ENCODE peak calls at places on chromosome 4, in five cellular contexts. K, N, U, O and C are unnamed samples.

GRCh38 chr4:152784490-152785195 is 4.9 kb downstream of the ARFIP1 start:
- DNase-seq in N (no peak), O (no peak), U (peak; percentile 53), K (no peak), C (peak; percentile 19)

GRCh38 chr4:41880022-41880837 is 55.0 kb upstream of the TMEM33 start:
- DNase-seq in O (no peak), U (no peak), K (no peak), N (no peak), C (peak; percentile 4)

GRCh38 chr4:46329118-46329976 is 60.6 kb downstream of the GABRA2 start:
- DNase-seq in N (peak; percentile 43), O (no peak), K (peak; percentile 55), U (peak; percentile 8), C (peak; percentile 29)

GRCh38 chr4:99723555-99724450 is 66.2 kb upstream of the C4orf54 start:
- DNase-seq in U (peak; percentile 68), O (peak; percentile 88), K (peak; percentile 68), N (peak; percentile 90), C (peak; percentile 92)

GRCh38 chr4:8365951-8366350 is 74.6 kb downstream of the ACOX3 start:
- DNase-seq in U (no peak), N (no peak), O (no peak), K (no peak), C (no peak)

GRCh38 chr4:94877973-94878372 is 120.2 kb downstream of the BMPR1B start:
- DNase-seq in U (no peak), N (no peak), K (no peak), O (no peak), C (no peak)

GRCh38 chr4:83248486-83248885 is 36.1 kb downstream of the COQ2 start:
- DNase-seq in O (no peak), N (no peak), K (no peak), U (no peak), C (no peak)

GRCh38 chr4:186602978-186603377 is 47.6 kb upstream of the MTNR1A start:
- DNase-seq in O (no peak), U (no peak), K (no peak), N (no peak), C (no peak)

GRCh38 chr4:149280886-149281285 is 534.8 kb downstream of the IQCM start:
- DNase-seq in K (no peak), U (no peak), N (no peak), O (no peak), C (no peak)

GRCh38 chr4:82833696-82834313 is 35.2 kb upstream of the SCD5 start:
- DNase-seq in U (peak; percentile 33), N (no peak), O (no peak), K (no peak), C (no peak)

GRCh38 chr4:128162434-128162833 is 101.3 kb downstream of the LARP1B start:
- DNase-seq in K (no peak), N (no peak), O (no peak), U (no peak), C (no peak)

GRCh38 chr4:190020790-190021717 is 6.0 kb downstream of the FRG2 start:
- DNase-seq in O (peak; percentile 62), N (peak; percentile 80), U (peak; percentile 79), K (peak; percentile 63), C (no peak)

GRCh38 chr4:151029537-151029936 is 14.5 kb upstream of the LRBA start:
- DNase-seq in U (no peak), K (no peak), O (no peak), N (no peak), C (no peak)

GRCh38 chr4:151195801-151196200 is 81.2 kb upstream of the PRSS48 start:
- DNase-seq in K (no peak), O (no peak), N (no peak), U (peak; percentile 10), C (no peak)

GRCh38 chr4:80207172-80207583 is 9.9 kb downstream of the PRDM8 start:
- DNase-seq in N (no peak), K (no peak), O (no peak), U (no peak), C (no peak)

GRCh38 chr4:92231511-92231910 is 72.3 kb upstream of the GRID2 start:
- DNase-seq in N (no peak), O (no peak), U (no peak), K (no peak), C (no peak)

GRCh38 chr4:36064147-36064546 is 180.2 kb downstream of the ARAP2 start:
- DNase-seq in U (no peak), N (no peak), K (no peak), O (no peak), C (no peak)

GRCh38 chr4:103719320-103720204 is at the start of gene TACR3:
- DNase-seq in K (peak; percentile 14), O (peak; percentile 56), U (no peak), N (peak; percentile 5), C (no peak)

GRCh38 chr4:88718098-88718497 is 20.5 kb upstream of the NAP1L5 start:
- DNase-seq in O (no peak), U (no peak), K (no peak), N (no peak), C (no peak)

GRCh38 chr4:182062936-182063335 is 180.3 kb upstream of the TENM3 start:
- DNase-seq in N (no peak), O (no peak), K (no peak), U (no peak), C (no peak)

GRCh38 chr4:1503583-1504471 is 97.6 kb upstream of the NKX1-1 start:
- DNase-seq in N (peak; percentile 2), U (peak; percentile 19), O (peak; percentile 58), K (peak; percentile 54), C (no peak)

GRCh38 chr4:55398461-55398860 is 2.7 kb downstream of the TMEM165 start:
- DNase-seq in K (no peak), U (no peak), N (no peak), O (no peak), C (peak; percentile 73)

GRCh38 chr4:173328236-173328901 is 5.8 kb downstream of the HMGB2 start:
- DNase-seq in U (no peak), N (no peak), O (no peak), K (no peak), C (no peak)
- TF ChIP-seq POLR2A in U (no peak), N (no peak), O (no peak), K (no peak), C (peak; percentile 40)

DNA sequence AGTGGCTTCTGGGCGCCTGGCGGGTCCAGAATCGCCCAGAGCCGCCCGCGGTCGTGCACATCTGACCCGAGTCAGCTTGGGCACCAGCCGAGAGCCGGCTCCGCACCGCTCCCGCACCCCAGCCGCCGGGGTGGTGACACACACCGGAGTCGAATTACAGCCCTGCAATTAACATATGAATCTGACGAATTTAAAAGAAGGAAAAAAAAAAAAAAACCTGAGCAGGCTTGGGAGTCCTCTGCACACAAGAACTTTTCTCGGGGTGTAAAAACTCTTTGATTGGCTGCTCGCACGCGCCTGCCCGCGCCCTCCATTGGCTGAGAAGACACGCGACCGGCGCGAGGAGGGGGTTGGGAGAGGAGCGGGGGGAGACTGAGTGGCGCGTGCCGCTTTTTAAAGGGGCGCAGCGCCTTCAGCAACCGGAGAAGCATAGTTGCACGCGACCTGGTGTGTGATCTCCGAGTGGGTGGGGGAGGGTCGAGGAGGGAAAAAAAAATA is at the start of gene ATOH1:
- DNase-seq in O (no peak), K (peak; percentile 50), N (peak; percentile 46), U (peak; percentile 7), C (peak; percentile 2)
- TF ChIP-seq POLR2A in O (no peak), K (no peak), N (no peak), U (no peak), C (no peak)

GRCh38 chr4:183504930-183505555 is at the start of gene ING2:
- DNase-seq in U (peak; percentile 51), K (peak; percentile 84), O (no peak), N (no peak), C (peak; percentile 90)
- TF ChIP-seq POLR2A in U (no peak), K (no peak), O (no peak), N (peak; percentile 1), C (peak; percentile 8)

DNA sequence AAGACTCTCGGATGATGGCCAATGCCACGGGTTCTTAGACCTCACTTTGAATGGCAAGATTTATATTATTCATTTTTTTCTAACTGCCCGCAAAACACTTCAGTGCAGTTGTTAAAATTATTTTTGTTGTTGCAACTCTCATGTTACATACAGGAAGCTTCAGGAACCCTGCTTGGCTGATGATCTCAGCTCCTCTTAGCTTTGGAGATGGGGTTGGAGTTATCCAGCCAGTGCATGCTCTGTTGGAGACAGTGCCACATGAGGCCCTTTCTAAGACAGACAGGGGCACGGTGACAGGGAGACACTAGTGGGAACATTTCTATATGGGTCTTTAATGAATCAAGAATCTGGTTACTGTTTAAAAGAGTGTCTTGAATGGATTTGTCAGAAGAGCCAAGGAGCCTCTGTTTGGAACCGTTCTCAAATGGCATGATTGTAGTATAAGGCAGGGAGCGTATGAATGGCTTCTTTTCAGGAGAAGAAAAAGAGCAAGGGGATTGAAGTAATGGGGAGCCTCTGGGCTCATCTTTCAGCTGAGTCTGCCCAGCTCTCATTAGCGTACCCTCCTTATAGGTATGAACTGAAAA is 61.9 kb upstream of the ENPP6 start:
- DNase-seq in N (no peak), U (no peak), O (no peak), K (no peak), C (no peak)
- TF ChIP-seq POLR2A in N (no peak), U (no peak), O (no peak), K (no peak), C (no peak)

GRCh38 chr4:75718529-75718928 is 5.8 kb upstream of the USO1 start:
- DNase-seq in O (no peak), N (no peak), U (no peak), K (no peak), C (no peak)
- TF ChIP-seq POLR2A in O (no peak), N (no peak), U (no peak), K (no peak), C (no peak)

DNA sequence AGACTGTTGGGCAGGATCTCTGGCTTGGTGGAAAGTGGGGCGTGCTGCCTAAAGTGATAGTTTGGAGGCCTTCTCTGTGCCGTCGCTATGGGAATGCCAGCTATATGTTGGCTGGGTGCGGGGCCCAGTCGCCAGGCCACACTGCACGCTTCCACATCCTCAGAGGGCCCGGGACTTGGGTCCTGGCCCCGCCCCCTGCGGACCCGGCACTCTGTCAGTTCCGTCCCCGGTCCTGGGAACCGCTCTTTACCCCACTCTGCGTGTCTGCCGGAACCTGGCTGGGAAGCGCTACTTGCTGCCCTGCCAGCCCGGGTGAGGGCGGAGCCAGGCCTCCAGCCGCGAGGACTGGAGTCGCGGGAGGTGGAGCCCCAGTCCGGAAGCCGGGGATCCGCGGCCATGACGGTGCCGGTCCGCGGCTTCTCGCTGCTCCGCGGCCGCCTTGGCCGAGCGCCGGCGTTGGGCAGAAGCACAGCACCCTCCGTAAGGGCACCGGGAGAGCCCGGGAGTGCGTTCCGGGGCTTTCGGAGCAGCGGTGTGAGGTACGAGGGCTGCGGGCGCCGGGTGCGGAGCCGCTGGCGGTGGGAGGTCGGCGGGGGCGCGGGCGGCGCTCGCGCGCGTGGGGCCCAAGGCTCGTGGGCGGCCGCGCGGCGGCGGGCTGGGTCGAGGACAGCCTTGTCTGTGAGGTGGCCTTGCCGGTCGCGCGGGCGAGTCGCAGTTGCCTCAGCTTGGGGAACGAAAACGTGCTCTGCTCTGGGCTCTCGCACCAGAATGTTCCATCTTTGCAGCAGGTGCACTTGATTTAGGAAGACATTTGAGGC is at the start of gene MTHFD2L:
- DNase-seq in N (peak; percentile 96), K (peak; percentile 96), U (peak; percentile 96), O (peak; percentile 96), C (peak; percentile 92)
- TF ChIP-seq POLR2A in N (peak; percentile 88), K (no peak), U (peak; percentile 71), O (peak; percentile 48), C (peak; percentile 93)

GRCh38 chr4:3022112-3022511 is 52.2 kb downstream of the HTT-AS start:
- DNase-seq in U (no peak), O (no peak), N (no peak), K (no peak), C (no peak)
- TF ChIP-seq POLR2A in U (no peak), O (no peak), N (no peak), K (no peak), C (no peak)